ENCODE peak calls at places on chromosome 12, in nine cellular contexts. V, N, G, E, R, J, D, S and W are unnamed samples.

GRCh38 chr12:131223791-131224567 is 270.3 kb downstream of the ADGRD1 start:
- DNase-seq in V (no peak), N (no peak), G (no peak), E (no peak), R (no peak), J (peak), D (no peak), S (no peak), W (peak)

GRCh38 chr12:14663002-14663401 is 33.4 kb downstream of the GUCY2C start:
- DNase-seq in V (no peak), N (no peak), G (no peak), E (no peak), R (no peak), J (no peak), D (no peak), S (no peak), W (no peak)

GRCh38 chr12:3988519-3989217 is 115.5 kb upstream of the PARP11 start:
- DNase-seq in V (no peak), N (no peak), G (no peak), E (peak), R (no peak), J (peak), D (no peak), S (no peak), W (no peak)

GRCh38 chr12:57481671-57482070 is 2.0 kb upstream of the ARHGAP9 start:
- DNase-seq in V (no peak), N (no peak), G (no peak), E (no peak), R (no peak), J (no peak), D (no peak), S (no peak), W (no peak)

GRCh38 chr12:110698171-110698902 is 9.4 kb upstream of the HVCN1 start:
- DNase-seq in V (peak), N (peak), G (peak), E (peak), R (peak), J (peak), D (no peak), S (no peak), W (peak)

GRCh38 chr12:79993106-79993862 is 58.4 kb upstream of the PPP1R12A start:
- DNase-seq in V (no peak), N (no peak), G (no peak), E (no peak), R (no peak), J (no peak), D (no peak), S (no peak), W (no peak)

GRCh38 chr12:45216297-45216982 is 545 bp downstream of the ANO6 start:
- DNase-seq in V (peak), N (peak), G (peak), E (peak), R (peak), J (peak), D (peak), S (peak), W (no peak)

GRCh38 chr12:64618953-64619590 is 8.8 kb downstream of the RASSF3 start:
- DNase-seq in V (no peak), N (peak), G (peak), E (peak), R (no peak), J (peak), D (no peak), S (no peak), W (no peak)

GRCh38 chr12:530308-530707 is 70.6 kb downstream of the B4GALNT3 start:
- DNase-seq in V (no peak), N (peak), G (peak), E (no peak), R (no peak), J (no peak), D (no peak), S (no peak), W (no peak)

GRCh38 chr12:50862316-50862715 is 19.6 kb downstream of the TMPRSS12 start:
- DNase-seq in V (no peak), N (peak), G (peak), E (no peak), R (no peak), J (no peak), D (no peak), S (no peak), W (no peak)

GRCh38 chr12:52321433-52321832 is 235 bp upstream of the KRT83 start:
- DNase-seq in V (no peak), N (no peak), G (no peak), E (no peak), R (no peak), J (peak), D (no peak), S (no peak), W (peak)

GRCh38 chr12:76586764-76587395 is 27.3 kb upstream of the OSBPL8 start:
- DNase-seq in V (peak), N (peak), G (peak), E (peak), R (peak), J (peak), D (no peak), S (peak), W (no peak)

GRCh38 chr12:95239216-95239615 is 21.6 kb downstream of the VEZT start:
- DNase-seq in V (no peak), N (no peak), G (no peak), E (no peak), R (no peak), J (no peak), D (no peak), S (no peak), W (no peak)

GRCh38 chr12:116876151-116876869 is 4.9 kb downstream of the HRK start:
- DNase-seq in V (no peak), N (no peak), G (no peak), E (no peak), R (peak), J (no peak), D (no peak), S (peak), W (no peak)